ENCODE peak calls at places on chromosomes 13 and 19, in eight cellular contexts. One of them, this sample, is unnamed. For H3K4me1, the result is how much of the 10 kb centered on the place peaks cover.

GRCh38 chr13:42048625-42049453 is at the start of gene DGKH:
- DNase-seq in breast epithelium: peak
- DNase-seq in PC-9: peak
- DNase-seq in psoas muscle: peak
- DNase-seq in PC-3: peak
- DNase-seq in heart right ventricle: peak
- DNase-seq in body of pancreas: peak
- DNase-seq in sigmoid colon: peak
- DNase-seq in this sample: peak

GRCh38 chr13:112740502-112741131 is 50.8 kb downstream of the ATP11A start:
- DNase-seq in breast epithelium: peak
- DNase-seq in PC-9: no peak
- DNase-seq in psoas muscle: peak
- DNase-seq in PC-3: no peak
- DNase-seq in heart right ventricle: peak
- DNase-seq in body of pancreas: peak
- DNase-seq in sigmoid colon: peak
- DNase-seq in this sample: no peak

GRCh38 chr13:72458701-72459100 is 268.7 kb downstream of the MZT1 start:
- DNase-seq in breast epithelium: no peak
- DNase-seq in PC-9: peak
- DNase-seq in psoas muscle: no peak
- DNase-seq in PC-3: peak
- DNase-seq in heart right ventricle: no peak
- DNase-seq in body of pancreas: no peak
- DNase-seq in sigmoid colon: no peak
- DNase-seq in this sample: peak

GRCh38 chr13:27607125-27607524 is 13.2 kb downstream of the LNX2 start:
- DNase-seq in breast epithelium: no peak
- DNase-seq in PC-9: peak
- DNase-seq in psoas muscle: no peak
- DNase-seq in PC-3: peak
- DNase-seq in heart right ventricle: no peak
- DNase-seq in body of pancreas: peak
- DNase-seq in sigmoid colon: no peak
- DNase-seq in this sample: peak

GRCh38 chr13:74218291-74218690 is 84.1 kb upstream of the KLF12 start:
- DNase-seq in breast epithelium: no peak
- DNase-seq in PC-9: no peak
- DNase-seq in psoas muscle: no peak
- DNase-seq in PC-3: no peak
- DNase-seq in heart right ventricle: no peak
- DNase-seq in body of pancreas: no peak
- DNase-seq in sigmoid colon: no peak
- DNase-seq in this sample: no peak

GRCh38 chr13:113860579-113861432 is 3.1 kb downstream of the GAS6 start:
- DNase-seq in breast epithelium: peak
- DNase-seq in PC-9: peak
- DNase-seq in psoas muscle: no peak
- DNase-seq in PC-3: peak
- DNase-seq in heart right ventricle: no peak
- DNase-seq in body of pancreas: peak
- DNase-seq in sigmoid colon: no peak
- DNase-seq in this sample: no peak

GRCh38 chr19:40682431-40682964 is 8.0 kb downstream of the NUMBL start:
- DNase-seq in breast epithelium: no peak
- DNase-seq in PC-9: no peak
- DNase-seq in psoas muscle: no peak
- DNase-seq in PC-3: no peak
- DNase-seq in heart right ventricle: no peak
- DNase-seq in body of pancreas: no peak
- DNase-seq in sigmoid colon: no peak
- DNase-seq in this sample: no peak

GRCh38 chr13:25292301-25292700 is 5.0 kb upstream of the MTMR6 start:
- DNase-seq in breast epithelium: no peak
- DNase-seq in PC-9: no peak
- DNase-seq in psoas muscle: peak
- DNase-seq in PC-3: peak
- DNase-seq in heart right ventricle: no peak
- DNase-seq in body of pancreas: peak
- DNase-seq in sigmoid colon: no peak
- DNase-seq in this sample: peak

GRCh38 chr13:42968906-42969305 is 23.1 kb downstream of the EPSTI1 start:
- DNase-seq in breast epithelium: peak
- DNase-seq in PC-9: peak
- DNase-seq in psoas muscle: no peak
- DNase-seq in PC-3: peak
- DNase-seq in heart right ventricle: no peak
- DNase-seq in body of pancreas: peak
- DNase-seq in sigmoid colon: no peak
- DNase-seq in this sample: no peak

GRCh38 chr19:28553005-28553404 is 659.9 kb downstream of the UQCRFS1 start:
- DNase-seq in breast epithelium: no peak
- DNase-seq in PC-9: no peak
- DNase-seq in psoas muscle: no peak
- DNase-seq in PC-3: no peak
- DNase-seq in heart right ventricle: no peak
- DNase-seq in body of pancreas: no peak
- DNase-seq in sigmoid colon: no peak
- DNase-seq in this sample: no peak

GRCh38 chr19:4717191-4717965 is 6.3 kb downstream of the DPP9 start:
- DNase-seq in breast epithelium: no peak
- DNase-seq in PC-9: peak
- DNase-seq in psoas muscle: no peak
- DNase-seq in PC-3: peak
- DNase-seq in heart right ventricle: no peak
- DNase-seq in body of pancreas: no peak
- DNase-seq in sigmoid colon: no peak
- DNase-seq in this sample: peak

GRCh38 chr19:3736106-3736724 is 25.3 kb downstream of the APBA3 start:
- DNase-seq in breast epithelium: no peak
- DNase-seq in PC-9: no peak
- DNase-seq in psoas muscle: no peak
- DNase-seq in PC-3: no peak
- DNase-seq in heart right ventricle: no peak
- DNase-seq in body of pancreas: no peak
- DNase-seq in sigmoid colon: no peak
- DNase-seq in this sample: no peak

GRCh38 chr19:28977826-28978225 is 235.1 kb downstream of the UQCRFS1 start:
- DNase-seq in breast epithelium: no peak
- DNase-seq in PC-9: no peak
- DNase-seq in psoas muscle: no peak
- DNase-seq in PC-3: no peak
- DNase-seq in heart right ventricle: no peak
- DNase-seq in body of pancreas: no peak
- DNase-seq in sigmoid colon: no peak
- DNase-seq in this sample: no peak

GRCh38 chr19:16976471-16976870 is 50.1 kb downstream of the CPAMD8 start:
- DNase-seq in breast epithelium: no peak
- DNase-seq in PC-9: no peak
- DNase-seq in psoas muscle: no peak
- DNase-seq in PC-3: no peak
- DNase-seq in heart right ventricle: no peak
- DNase-seq in body of pancreas: no peak
- DNase-seq in sigmoid colon: no peak
- DNase-seq in this sample: no peak

GRCh38 chr13:65530688-65531087 is 1699.4 kb downstream of the PCDH9 start:
- DNase-seq in breast epithelium: no peak
- DNase-seq in PC-9: no peak
- DNase-seq in psoas muscle: no peak
- DNase-seq in PC-3: no peak
- DNase-seq in heart right ventricle: no peak
- DNase-seq in body of pancreas: no peak
- DNase-seq in sigmoid colon: no peak
- DNase-seq in this sample: no peak

GRCh38 chr19:43639507-43640423 is at the start of gene CADM4:
- DNase-seq in breast epithelium: peak
- DNase-seq in PC-9: peak
- DNase-seq in psoas muscle: peak
- DNase-seq in PC-3: no peak
- DNase-seq in heart right ventricle: peak
- DNase-seq in body of pancreas: peak
- DNase-seq in sigmoid colon: peak
- DNase-seq in this sample: no peak

GRCh38 chr19:850221-850978 is 1.7 kb upstream of the ELANE start:
- DNase-seq in breast epithelium: peak
- DNase-seq in PC-9: peak
- DNase-seq in psoas muscle: peak
- DNase-seq in PC-3: peak
- DNase-seq in heart right ventricle: peak
- DNase-seq in body of pancreas: peak
- DNase-seq in sigmoid colon: peak
- DNase-seq in this sample: no peak

GRCh38 chr13:54029720-54030119 is 1001.1 kb downstream of the OLFM4 start:
- DNase-seq in breast epithelium: no peak
- DNase-seq in PC-9: no peak
- DNase-seq in psoas muscle: no peak
- DNase-seq in PC-3: no peak
- DNase-seq in heart right ventricle: no peak
- DNase-seq in body of pancreas: no peak
- DNase-seq in sigmoid colon: no peak
- DNase-seq in this sample: no peak

GRCh38 chr13:104553156-104553555 is 1486.9 kb upstream of the SLC10A2 start:
- DNase-seq in breast epithelium: no peak
- DNase-seq in PC-9: no peak
- DNase-seq in psoas muscle: no peak
- DNase-seq in PC-3: peak
- DNase-seq in heart right ventricle: no peak
- DNase-seq in body of pancreas: no peak
- DNase-seq in sigmoid colon: no peak
- DNase-seq in this sample: no peak

GRCh38 chr13:59300347-59301165 is 863.2 kb downstream of the DIAPH3 start:
- DNase-seq in breast epithelium: no peak
- DNase-seq in PC-9: no peak
- DNase-seq in psoas muscle: no peak
- DNase-seq in PC-3: no peak
- DNase-seq in heart right ventricle: no peak
- DNase-seq in body of pancreas: no peak
- DNase-seq in sigmoid colon: no peak
- DNase-seq in this sample: no peak

GRCh38 chr19:48470856-48471255 is 1.7 kb downstream of the CYTH2 start:
- DNase-seq in breast epithelium: no peak
- DNase-seq in PC-9: no peak
- DNase-seq in psoas muscle: no peak
- DNase-seq in PC-3: no peak
- DNase-seq in heart right ventricle: no peak
- DNase-seq in body of pancreas: no peak
- DNase-seq in sigmoid colon: no peak
- DNase-seq in this sample: no peak

GRCh38 chr13:61247149-61247936 is 168.3 kb downstream of the PCDH20 start:
- DNase-seq in breast epithelium: no peak
- DNase-seq in PC-9: no peak
- DNase-seq in psoas muscle: no peak
- DNase-seq in PC-3: no peak
- DNase-seq in heart right ventricle: no peak
- DNase-seq in body of pancreas: no peak
- DNase-seq in sigmoid colon: no peak
- DNase-seq in this sample: no peak

GRCh38 chr19:58033741-58034475 is at the start of gene ZSCAN1:
- DNase-seq in breast epithelium: peak
- DNase-seq in PC-9: no peak
- DNase-seq in psoas muscle: peak
- DNase-seq in PC-3: no peak
- DNase-seq in heart right ventricle: peak
- DNase-seq in body of pancreas: peak
- DNase-seq in sigmoid colon: peak
- DNase-seq in this sample: peak

GRCh38 chr19:51586799-51587198 is 15.7 kb downstream of the ZNF175 start:
- DNase-seq in breast epithelium: no peak
- DNase-seq in PC-9: no peak
- DNase-seq in psoas muscle: no peak
- DNase-seq in PC-3: no peak
- DNase-seq in heart right ventricle: no peak
- DNase-seq in body of pancreas: no peak
- DNase-seq in sigmoid colon: no peak
- DNase-seq in this sample: no peak
- H3K4me1 ChIP-seq in breast epithelium: under half
- H3K4me1 ChIP-seq in PC-9: under half
- H3K4me1 ChIP-seq in psoas muscle: under half
- H3K4me1 ChIP-seq in PC-3: under half
- H3K4me1 ChIP-seq in heart right ventricle: under half
- H3K4me1 ChIP-seq in body of pancreas: under half
- H3K4me1 ChIP-seq in sigmoid colon: under half
- H3K4me1 ChIP-seq in this sample: under half

DNA sequence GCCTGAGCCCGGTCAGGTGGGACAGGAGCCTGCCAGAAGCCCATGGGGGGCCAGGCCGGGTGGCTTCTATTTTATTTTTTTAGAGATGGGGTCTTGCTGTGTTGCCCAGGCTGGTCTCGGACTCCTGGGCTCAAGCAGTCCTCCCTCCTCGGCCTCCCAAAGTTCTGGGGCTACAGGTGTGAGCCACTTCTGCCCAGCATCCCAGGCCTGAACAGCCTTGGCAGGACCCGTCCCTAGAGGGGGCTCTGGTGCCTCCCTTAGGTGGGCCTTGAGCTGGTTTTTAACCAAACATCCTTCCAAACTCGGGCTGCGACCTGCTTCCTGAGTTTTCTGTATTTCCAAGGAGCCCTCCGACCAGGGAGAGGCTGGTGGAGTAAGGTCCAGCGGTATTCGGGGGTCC is 10.5 kb downstream of the COMP start:
- DNase-seq in breast epithelium: no peak
- DNase-seq in PC-9: no peak
- DNase-seq in psoas muscle: no peak
- DNase-seq in PC-3: no peak
- DNase-seq in heart right ventricle: no peak
- DNase-seq in body of pancreas: no peak
- DNase-seq in sigmoid colon: no peak
- DNase-seq in this sample: no peak
- TF ChIP-seq CTCF in breast epithelium: no peak
- TF ChIP-seq CTCF in PC-9: no peak
- TF ChIP-seq CTCF in psoas muscle: no peak
- TF ChIP-seq CTCF in PC-3: no peak
- TF ChIP-seq CTCF in heart right ventricle: no peak
- TF ChIP-seq CTCF in body of pancreas: no peak
- TF ChIP-seq CTCF in sigmoid colon: no peak
- TF ChIP-seq CTCF in this sample: peak

GRCh38 chr19:1905071-1905862 is at the start of the genes ADAT3 and SCAMP4:
- DNase-seq in breast epithelium: peak
- DNase-seq in PC-9: peak
- DNase-seq in psoas muscle: peak
- DNase-seq in PC-3: peak
- DNase-seq in heart right ventricle: peak
- DNase-seq in body of pancreas: peak
- DNase-seq in sigmoid colon: peak
- DNase-seq in this sample: peak
- H3K4me1 ChIP-seq in breast epithelium: under half
- H3K4me1 ChIP-seq in PC-9: under half
- H3K4me1 ChIP-seq in psoas muscle: under half
- H3K4me1 ChIP-seq in PC-3: under half
- H3K4me1 ChIP-seq in heart right ventricle: under half
- H3K4me1 ChIP-seq in body of pancreas: half or more
- H3K4me1 ChIP-seq in sigmoid colon: under half
- H3K4me1 ChIP-seq in this sample: under half

DNA sequence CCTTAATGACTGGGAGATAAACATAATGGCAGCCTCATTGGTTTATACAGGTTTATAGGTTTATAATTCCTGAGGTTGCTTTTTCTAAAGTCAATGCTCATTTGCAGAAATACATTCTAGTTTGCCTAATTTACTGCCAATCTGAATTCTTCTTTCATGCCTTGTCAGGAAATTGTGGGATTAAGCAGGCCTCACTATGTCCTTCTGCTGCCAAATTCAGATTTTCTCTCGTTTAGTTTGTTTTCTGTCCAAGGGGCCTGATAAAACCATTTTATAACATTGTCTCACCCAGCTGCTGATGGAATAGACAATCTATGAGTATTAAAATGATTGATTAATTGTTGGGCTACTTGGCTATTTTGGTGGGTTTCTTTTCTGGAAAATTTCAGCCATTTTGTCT is 42.4 kb upstream of the OBI1 start:
- DNase-seq in breast epithelium: no peak
- DNase-seq in PC-9: no peak
- DNase-seq in psoas muscle: no peak
- DNase-seq in PC-3: no peak
- DNase-seq in heart right ventricle: no peak
- DNase-seq in body of pancreas: no peak
- DNase-seq in sigmoid colon: no peak
- DNase-seq in this sample: no peak
- TF ChIP-seq CTCF in breast epithelium: no peak
- TF ChIP-seq CTCF in PC-9: no peak
- TF ChIP-seq CTCF in psoas muscle: no peak
- TF ChIP-seq CTCF in PC-3: no peak
- TF ChIP-seq CTCF in heart right ventricle: no peak
- TF ChIP-seq CTCF in body of pancreas: no peak
- TF ChIP-seq CTCF in sigmoid colon: no peak
- TF ChIP-seq CTCF in this sample: no peak

This sample was measured in foreskin keratinocyte.